ENCODE peak calls at places on chromosomes 1 and 21, in five cellular contexts. E, W, M, P and L are unnamed samples.

GRCh38 chr1:21956720-21957552 is 19.8 kb upstream of the HSPG2 start:
- DNase-seq in E (peak), W (no peak), M (no peak), P (no peak), L (peak)

GRCh38 chr1:84006574-84006973 is 7.6 kb upstream of the TTLL7 start:
- DNase-seq in E (no peak), W (no peak), M (no peak), P (no peak), L (no peak)

GRCh38 chr1:222787746-222788145 is 27.1 kb upstream of the DISP1 start:
- DNase-seq in E (no peak), W (no peak), M (no peak), P (no peak), L (no peak)

GRCh38 chr1:13450204-13450603 is 40.0 kb downstream of the PRAMEF20 start:
- DNase-seq in E (no peak), W (no peak), M (no peak), P (no peak), L (no peak)

GRCh38 chr1:45196863-45197262 is 9.5 kb downstream of the ZSWIM5 start:
- DNase-seq in E (no peak), W (no peak), M (no peak), P (no peak), L (no peak)

GRCh38 chr1:110011527-110012041 is 22.8 kb upstream of the STRIP1 start:
- DNase-seq in E (peak), W (no peak), M (peak), P (peak), L (peak)

GRCh38 chr1:158101944-158102343 is 78.8 kb upstream of the CD1D start:
- DNase-seq in E (no peak), W (no peak), M (no peak), P (no peak), L (peak)

GRCh38 chr1:67988066-67988465 is 62.4 kb downstream of the DIRAS3 start:
- DNase-seq in E (no peak), W (no peak), M (no peak), P (no peak), L (no peak)

GRCh38 chr1:112988367-112988766 is 32.4 kb upstream of the SLC16A1 start:
- DNase-seq in E (no peak), W (no peak), M (no peak), P (no peak), L (no peak)

GRCh38 chr21:21163904-21164303 is 165.7 kb downstream of the NCAM2 start:
- DNase-seq in E (peak), W (peak), M (peak), P (peak), L (peak)

GRCh38 chr1:101587749-101588148 is 350.9 kb downstream of the S1PR1 start:
- DNase-seq in E (no peak), W (no peak), M (no peak), P (peak), L (peak)

GRCh38 chr1:156444407-156445001 is 56.1 kb downstream of the MEF2D start:
- DNase-seq in E (no peak), W (peak), M (peak), P (peak), L (peak)

GRCh38 chr1:156076609-156077429 is 5.4 kb downstream of the MEX3A start:
- DNase-seq in E (no peak), W (peak), M (no peak), P (no peak), L (no peak)

GRCh38 chr1:2108213-2108876 is 58.1 kb downstream of the PRKCZ start:
- DNase-seq in E (peak), W (peak), M (peak), P (peak), L (no peak)

GRCh38 chr1:110163591-110163990 is 13.3 kb downstream of the SLC6A17 start:
- DNase-seq in E (no peak), W (no peak), M (no peak), P (no peak), L (no peak)

GRCh38 chr1:81801032-81801833 is 499 bp downstream of the ADGRL2 start:
- DNase-seq in E (no peak), W (peak), M (peak), P (peak), L (peak)

GRCh38 chr1:118147542-118147941 is 37.5 kb downstream of the SPAG17 start:
- DNase-seq in E (no peak), W (no peak), M (no peak), P (no peak), L (no peak)

GRCh38 chr1:107076846-107077245 is 20.4 kb downstream of the PRMT6 start:
- DNase-seq in E (no peak), W (no peak), M (no peak), P (no peak), L (no peak)

GRCh38 chr21:46178961-46179360 is 5.3 kb downstream of the SPATC1L start:
- DNase-seq in E (no peak), W (no peak), M (no peak), P (no peak), L (no peak)

GRCh38 chr21:45256021-45256911 is 31.4 kb downstream of the POFUT2 start:
- DNase-seq in E (peak), W (no peak), M (no peak), P (no peak), L (no peak)

DNA sequence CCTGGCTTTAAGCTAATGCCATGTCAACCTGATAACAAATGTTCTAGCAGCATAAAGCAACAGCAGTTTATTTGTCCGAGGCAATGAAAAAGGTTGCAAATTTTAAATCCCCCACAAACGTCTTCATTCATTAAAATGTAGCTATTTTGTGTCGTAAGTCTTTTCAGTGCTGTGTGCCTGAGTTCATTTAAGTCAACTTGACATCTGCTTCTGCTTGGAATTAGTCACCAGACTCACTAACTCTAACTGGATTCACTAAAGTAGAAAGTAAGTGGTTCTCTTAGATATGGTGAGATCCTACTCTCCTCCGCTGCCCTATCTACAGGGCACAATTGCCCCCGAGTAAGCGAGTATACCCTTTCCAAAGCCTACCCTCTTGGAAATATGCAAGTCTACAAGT is 118.4 kb upstream of the CHRM3 start:
- DNase-seq in E (no peak), W (no peak), M (no peak), P (no peak), L (no peak)
- TF ChIP-seq CTCF in E (no peak), W (no peak), M (no peak), P (no peak), L (no peak)

GRCh38 chr1:241837413-241837812 is 10.6 kb upstream of the EXO1 start:
- DNase-seq in E (no peak), W (no peak), M (no peak), P (no peak), L (peak)
- TF ChIP-seq JUN in E (no peak), W (no peak), M (no peak), P (no peak), L (no peak)

GRCh38 chr1:3306583-3307285 is 147.7 kb upstream of the ARHGEF16 start:
- DNase-seq in E (no peak), W (no peak), M (no peak), P (no peak), L (no peak)

GRCh38 chr1:3310718-3311400 is 143.6 kb upstream of the ARHGEF16 start:
- DNase-seq in E (no peak), W (no peak), M (no peak), P (no peak), L (no peak)

GRCh38 chr1:3307359-3307758 is 147.1 kb upstream of the ARHGEF16 start:
- DNase-seq in E (no peak), W (no peak), M (no peak), P (no peak), L (no peak)

GRCh38 chr1:3305156-3305555 is 149.3 kb upstream of the ARHGEF16 start:
- DNase-seq in E (no peak), W (no peak), M (no peak), P (no peak), L (no peak)

GRCh38 chr1:3308053-3308452 is 146.4 kb upstream of the ARHGEF16 start:
- DNase-seq in E (no peak), W (no peak), M (no peak), P (no peak), L (no peak)
- TF ChIP-seq CTCF in E (no peak), W (no peak), M (no peak), P (no peak), L (no peak)

DNA sequence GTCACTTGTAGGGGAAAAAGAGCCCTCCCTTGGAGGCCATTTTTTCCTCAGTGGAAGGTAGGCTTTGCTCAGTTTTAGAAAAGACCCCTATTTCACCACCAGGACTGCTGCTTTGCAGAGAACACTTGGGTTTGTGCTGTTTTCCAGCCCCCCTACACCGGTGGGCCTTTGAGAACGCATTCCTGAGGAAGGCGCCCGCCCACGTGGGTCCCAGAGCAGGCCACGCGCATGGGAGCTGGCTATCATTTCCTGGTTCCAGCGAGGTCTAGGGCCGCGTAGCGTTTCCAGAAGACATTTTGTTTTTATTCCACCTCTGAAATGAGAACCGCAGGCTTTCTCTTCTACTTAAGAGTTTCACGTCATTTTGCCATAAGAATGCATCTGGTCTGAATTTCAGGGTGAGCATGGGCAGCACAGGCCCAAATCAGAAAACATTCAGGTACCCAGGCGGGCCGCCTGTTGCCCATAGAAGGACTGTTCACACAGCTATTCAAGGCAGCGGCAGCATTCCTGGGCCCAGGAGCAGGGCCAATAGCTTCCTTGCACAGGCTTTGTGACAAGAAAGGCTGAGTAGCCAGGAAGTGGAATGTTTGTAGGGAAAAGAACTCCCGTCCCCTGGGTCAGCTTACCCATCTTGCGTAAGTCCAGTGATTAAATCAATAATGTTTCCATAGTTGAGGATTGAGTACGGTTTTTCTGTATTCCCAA is 1.3 kb upstream of the KLHL21 start:
- DNase-seq in E (no peak), W (peak), M (no peak), P (peak), L (peak)
- TF ChIP-seq JUN in E (no peak), W (no peak), M (no peak), P (no peak), L (no peak)

GRCh38 chr1:15153184-15153841 is at the start of gene TMEM51:
- DNase-seq in E (peak), W (peak), M (peak), P (peak), L (peak)

GRCh38 chr1:15153842-15154479 is 414 bp downstream of the TMEM51 start:
- DNase-seq in E (peak), W (peak), M (peak), P (no peak), L (peak)

GRCh38 chr1:15151377-15151806 is 2.2 kb upstream of the TMEM51 start:
- DNase-seq in E (no peak), W (no peak), M (no peak), P (peak), L (no peak)

GRCh38 chr1:15151871-15152270 is 1.7 kb upstream of the TMEM51 start:
- DNase-seq in E (no peak), W (no peak), M (no peak), P (no peak), L (no peak)

GRCh38 chr1:15152318-15153183 is 996 bp upstream of the TMEM51 start:
- DNase-seq in E (peak), W (peak), M (peak), P (peak), L (peak)
- TF ChIP-seq CTCF in E (peak), W (no peak), M (peak), P (peak), L (peak)

DNA sequence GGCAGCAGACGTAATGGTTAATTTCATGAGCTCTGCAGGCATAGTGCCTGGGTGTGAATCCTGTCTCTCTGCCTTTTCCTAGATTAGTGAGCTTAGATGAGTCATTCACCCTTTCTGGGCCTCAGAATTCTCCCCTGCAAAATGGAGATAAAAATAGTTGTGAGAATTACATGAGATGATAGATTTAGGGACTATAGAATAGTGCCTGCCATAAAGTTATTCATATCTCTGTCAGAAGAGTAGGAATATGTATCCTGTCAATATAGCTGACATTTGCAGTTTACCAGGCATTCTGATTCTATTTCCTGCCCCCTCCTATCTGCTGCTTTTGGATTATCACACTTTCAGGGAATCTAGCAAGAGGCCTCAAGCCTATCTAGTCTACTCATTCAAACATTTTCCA is 112.0 kb downstream of the PDE4B start:
- DNase-seq in E (peak), W (no peak), M (no peak), P (no peak), L (no peak)
- TF ChIP-seq JUN in E (no peak), W (no peak), M (no peak), P (no peak), L (no peak)

GRCh38 chr1:248886237-248886895 is 19.7 kb upstream of the PGBD2 start:
- DNase-seq in E (no peak), W (no peak), M (no peak), P (no peak), L (no peak)

GRCh38 chr1:248881261-248881660 is 22.4 kb upstream of the ZNF692 start:
- DNase-seq in E (no peak), W (no peak), M (no peak), P (no peak), L (no peak)

GRCh38 chr1:248884632-248885295 is 21.3 kb upstream of the PGBD2 start:
- DNase-seq in E (peak), W (no peak), M (no peak), P (no peak), L (no peak)
- TF ChIP-seq CTCF in E (peak), W (no peak), M (no peak), P (no peak), L (no peak)

GRCh38 chr1:30697571-30697970 is 25.8 kb downstream of the MATN1 start:
- DNase-seq in E (no peak), W (no peak), M (no peak), P (no peak), L (no peak)
- TF ChIP-seq JUN in E (no peak), W (no peak), M (no peak), P (no peak), L (no peak)

DNA sequence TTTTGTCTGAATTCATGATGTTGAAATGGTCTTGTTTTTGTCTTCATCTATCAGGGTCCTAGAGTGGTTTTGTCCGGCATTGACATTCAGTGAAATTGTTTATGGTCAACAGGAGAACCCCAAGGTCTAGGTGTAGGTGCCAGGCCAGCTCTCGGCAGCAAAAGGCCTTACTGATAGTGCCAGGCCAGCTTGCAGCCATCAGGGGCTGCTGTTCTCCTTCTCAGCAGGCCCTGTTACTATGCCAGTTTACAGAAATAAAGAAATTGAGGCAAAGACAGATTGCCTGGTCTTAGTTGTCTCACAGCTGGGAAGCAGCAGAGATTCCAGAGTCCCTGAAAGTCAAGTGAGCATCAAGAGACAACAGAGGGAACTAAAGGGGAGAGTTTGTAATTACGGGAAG is 12.0 kb downstream of the HMGB4 start:
- DNase-seq in E (no peak), W (no peak), M (no peak), P (no peak), L (no peak)
- TF ChIP-seq CTCF in E (no peak), W (no peak), M (no peak), P (no peak), L (no peak)

DNA sequence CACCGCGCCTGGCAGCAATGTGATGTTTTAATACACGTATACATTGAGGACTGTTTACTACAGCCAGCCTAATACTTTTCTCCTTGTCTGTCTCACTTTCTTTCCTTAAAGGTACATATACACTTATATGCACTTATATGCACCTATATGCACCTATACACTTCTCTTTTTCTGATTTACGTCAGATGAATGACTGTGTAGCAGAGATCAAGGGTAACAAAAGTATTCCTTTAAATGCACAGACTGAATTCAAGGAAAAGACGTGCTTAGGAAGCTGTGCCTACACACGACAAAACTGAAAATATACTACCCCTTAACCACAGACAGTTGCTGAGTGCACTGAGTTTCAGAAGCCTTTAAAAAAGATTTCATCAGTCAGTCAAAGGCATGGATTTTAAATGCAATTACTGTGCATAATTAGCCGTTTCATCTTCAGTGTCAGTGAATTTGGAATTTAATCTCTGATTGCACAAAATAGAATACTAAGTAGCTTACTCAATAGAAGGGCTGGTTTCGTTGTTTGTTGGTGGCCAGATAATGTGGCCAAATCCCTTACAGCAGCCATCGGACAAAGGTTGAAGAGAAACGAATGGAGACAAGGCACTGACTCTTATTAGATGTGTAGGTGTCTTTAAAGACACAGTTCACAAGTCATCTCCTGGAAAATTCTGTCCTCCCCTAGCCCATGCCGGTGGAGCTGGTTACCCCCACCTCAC is 38.3 kb upstream of the TARBP1 start:
- DNase-seq in E (no peak), W (no peak), M (no peak), P (no peak), L (no peak)
- TF ChIP-seq JUN in E (no peak), W (no peak), M (no peak), P (no peak), L (no peak)